ENCODE peak calls at places on chromosome 19, in four cellular contexts. One of them, this sample, is unnamed.

GRCh38 chr19:1105217-1105872 is 1.6 kb downstream of the GPX4 start:
- DNase-seq in MCF 10A: no peak
- DNase-seq in HFF-Myc: no peak
- DNase-seq in fibroblast of lung: no peak
- DNase-seq in this sample: no peak

GRCh38 chr19:16429066-16429758 is 42.6 kb downstream of the EPS15L1 start:
- DNase-seq in MCF 10A: peak
- DNase-seq in HFF-Myc: no peak
- DNase-seq in fibroblast of lung: no peak
- DNase-seq in this sample: peak

GRCh38 chr19:40283414-40284250 is 1.5 kb downstream of the AKT2 start:
- DNase-seq in MCF 10A: no peak
- DNase-seq in HFF-Myc: no peak
- DNase-seq in fibroblast of lung: peak
- DNase-seq in this sample: no peak

GRCh38 chr19:32018014-32018413 is 327.4 kb upstream of the ZNF507 start:
- DNase-seq in MCF 10A: peak
- DNase-seq in HFF-Myc: no peak
- DNase-seq in fibroblast of lung: peak
- DNase-seq in this sample: no peak

GRCh38 chr19:11324079-11324661 is 15.3 kb downstream of the RAB3D start:
- DNase-seq in MCF 10A: peak
- DNase-seq in HFF-Myc: peak
- DNase-seq in fibroblast of lung: peak
- DNase-seq in this sample: no peak

GRCh38 chr19:8334458-8335342 is 8.4 kb downstream of the KANK3 start:
- DNase-seq in MCF 10A: peak
- DNase-seq in HFF-Myc: no peak
- DNase-seq in fibroblast of lung: peak
- DNase-seq in this sample: no peak

GRCh38 chr19:55471266-55471665 is 5.2 kb upstream of the ZNF628 start:
- DNase-seq in MCF 10A: no peak
- DNase-seq in HFF-Myc: no peak
- DNase-seq in fibroblast of lung: no peak
- DNase-seq in this sample: no peak

GRCh38 chr19:35644987-35645679 is 3.0 kb upstream of the COX6B1 start:
- DNase-seq in MCF 10A: peak
- DNase-seq in HFF-Myc: no peak
- DNase-seq in fibroblast of lung: peak
- DNase-seq in this sample: no peak

GRCh38 chr19:1245884-1246816 is 2.2 kb upstream of the MIDN start:
- DNase-seq in MCF 10A: no peak
- DNase-seq in HFF-Myc: no peak
- DNase-seq in fibroblast of lung: no peak
- DNase-seq in this sample: no peak

GRCh38 chr19:7605490-7606222 is 10.0 kb downstream of the CAMSAP3 start:
- DNase-seq in MCF 10A: peak
- DNase-seq in HFF-Myc: no peak
- DNase-seq in fibroblast of lung: no peak
- DNase-seq in this sample: no peak

GRCh38 chr19:13014101-13014920 is 19.0 kb downstream of the NFIX start:
- DNase-seq in MCF 10A: no peak
- DNase-seq in HFF-Myc: no peak
- DNase-seq in fibroblast of lung: peak
- DNase-seq in this sample: no peak

GRCh38 chr19:49390131-49390977 is 2.3 kb downstream of the KASH5 start:
- DNase-seq in MCF 10A: no peak
- DNase-seq in HFF-Myc: no peak
- DNase-seq in fibroblast of lung: no peak
- DNase-seq in this sample: no peak

This sample was measured in keratinocyte.